ENCODE peak calls at places on chromosomes 1 and 21, in seven cellular contexts. N is fibroblast of lung, F is lower lobe of right lung, B is cardiac muscle cell, J is adrenal gland, U is esophagus muscularis mucosa, H is NT2/D1. Y is an unnamed sample. For H3K4me1, the result is how much of the 10 kb centered on the place peaks cover.

GRCh38 chr1:81803423-81804103 is 2.8 kb downstream of the ADGRL2 start:
- DNase-seq in N (peak), F (no peak), B (peak), J (no peak), U (no peak), H (peak), Y (no peak)

GRCh38 chr1:226593541-226593940 is 45.0 kb downstream of the STUM start:
- DNase-seq in N (no peak), F (no peak), B (no peak), J (no peak), U (no peak), H (no peak), Y (no peak)

GRCh38 chr1:201329286-201329685 is 46.0 kb downstream of the PKP1 start:
- DNase-seq in N (peak), F (peak), B (peak), J (no peak), U (no peak), H (no peak), Y (no peak)

GRCh38 chr1:110207831-110208230 is 2.3 kb upstream of the KCNC4 start:
- DNase-seq in N (peak), F (peak), B (peak), J (peak), U (no peak), H (no peak), Y (peak)

GRCh38 chr1:24967962-24968361 is 37.9 kb upstream of the RUNX3 start:
- DNase-seq in N (no peak), F (no peak), B (no peak), J (no peak), U (no peak), H (no peak), Y (no peak)

GRCh38 chr1:204621391-204621790 is 64.1 kb downstream of the LRRN2 start:
- DNase-seq in N (peak), F (no peak), B (no peak), J (no peak), U (no peak), H (no peak), Y (no peak)

GRCh38 chr1:149848811-149849210 is 50.6 kb upstream of the BOLA1 start:
- DNase-seq in N (no peak), F (no peak), B (no peak), J (peak), U (no peak), H (no peak), Y (no peak)

GRCh38 chr1:45400049-45400448 is 59.8 kb upstream of the MUTYH start:
- DNase-seq in N (no peak), F (no peak), B (no peak), J (no peak), U (no peak), H (peak), Y (no peak)

GRCh38 chr1:208036177-208036808 is 125.4 kb upstream of the CD34 start:
- DNase-seq in N (no peak), F (no peak), B (peak), J (no peak), U (no peak), H (peak), Y (no peak)

GRCh38 chr21:29064850-29065481 is 8.5 kb downstream of the CCT8 start:
- DNase-seq in N (no peak), F (no peak), B (no peak), J (no peak), U (no peak), H (no peak), Y (no peak)

GRCh38 chr21:25964009-25964408 is 206.6 kb downstream of the APP start:
- DNase-seq in N (peak), F (no peak), B (peak), J (peak), U (no peak), H (no peak), Y (no peak)

GRCh38 chr21:45478115-45478801 is 64.0 kb downstream of the SLC19A1 start:
- DNase-seq in N (peak), F (peak), B (peak), J (peak), U (no peak), H (peak), Y (peak)

GRCh38 chr1:60963167-60963909 is 119.0 kb upstream of the NFIA start:
- DNase-seq in N (peak), F (no peak), B (no peak), J (no peak), U (no peak), H (no peak), Y (no peak)

GRCh38 chr1:221699582-221700519 is 42.0 kb downstream of the DUSP10 start:
- DNase-seq in N (peak), F (no peak), B (peak), J (no peak), U (no peak), H (no peak), Y (no peak)

GRCh38 chr1:192788184-192788583 is 20.7 kb upstream of the RGS2 start:
- DNase-seq in N (peak), F (no peak), B (peak), J (peak), U (no peak), H (no peak), Y (no peak)

GRCh38 chr21:10539956-10540355 is 18.6 kb downstream of the TPTE start:
- DNase-seq in N (no peak), F (no peak), B (no peak), J (no peak), U (no peak), H (no peak), Y (no peak)

GRCh38 chr21:34200288-34200905 is 127.0 kb downstream of the MRPS6 start:
- DNase-seq in N (no peak), F (no peak), B (peak), J (no peak), U (peak), H (no peak), Y (no peak)

GRCh38 chr21:34201001-34201400 is 127.6 kb downstream of the MRPS6 start:
- DNase-seq in N (no peak), F (no peak), B (no peak), J (no peak), U (no peak), H (no peak), Y (no peak)

GRCh38 chr21:34198232-34199120 is 125.1 kb downstream of the MRPS6 start:
- DNase-seq in N (no peak), F (no peak), B (no peak), J (no peak), U (peak), H (no peak), Y (no peak)

GRCh38 chr21:34197561-34197960 is 124.2 kb downstream of the MRPS6 start:
- DNase-seq in N (no peak), F (no peak), B (no peak), J (no peak), U (peak), H (no peak), Y (no peak)

GRCh38 chr21:34199121-34199910 is 125.9 kb downstream of the MRPS6 start:
- DNase-seq in N (no peak), F (no peak), B (no peak), J (no peak), U (peak), H (no peak), Y (no peak)
- H3K4me1 ChIP-seq in N (under half), F (under half), B (under half), J (under half), U (under half), H (under half), Y (under half)

GRCh38 chr1:156670359-156670758 is 6.8 kb downstream of the NES start:
- DNase-seq in N (no peak), F (no peak), B (no peak), J (no peak), U (no peak), H (no peak), Y (no peak)
- H3K4me1 ChIP-seq in N (under half), F (half or more), B (half or more), J (under half), U (half or more), H (half or more), Y (under half)

GRCh38 chr1:180168786-180169640 is 14.3 kb downstream of the QSOX1 start:
- DNase-seq in N (no peak), F (peak), B (peak), J (no peak), U (no peak), H (peak), Y (no peak)

GRCh38 chr1:180170569-180170968 is 15.9 kb downstream of the QSOX1 start:
- DNase-seq in N (no peak), F (no peak), B (no peak), J (no peak), U (no peak), H (no peak), Y (no peak)

GRCh38 chr1:180171691-180172090 is 17.0 kb downstream of the QSOX1 start:
- DNase-seq in N (no peak), F (no peak), B (no peak), J (no peak), U (no peak), H (no peak), Y (no peak)

GRCh38 chr1:180167721-180168467 is 13.2 kb downstream of the QSOX1 start:
- DNase-seq in N (no peak), F (peak), B (no peak), J (peak), U (no peak), H (peak), Y (no peak)

DNA sequence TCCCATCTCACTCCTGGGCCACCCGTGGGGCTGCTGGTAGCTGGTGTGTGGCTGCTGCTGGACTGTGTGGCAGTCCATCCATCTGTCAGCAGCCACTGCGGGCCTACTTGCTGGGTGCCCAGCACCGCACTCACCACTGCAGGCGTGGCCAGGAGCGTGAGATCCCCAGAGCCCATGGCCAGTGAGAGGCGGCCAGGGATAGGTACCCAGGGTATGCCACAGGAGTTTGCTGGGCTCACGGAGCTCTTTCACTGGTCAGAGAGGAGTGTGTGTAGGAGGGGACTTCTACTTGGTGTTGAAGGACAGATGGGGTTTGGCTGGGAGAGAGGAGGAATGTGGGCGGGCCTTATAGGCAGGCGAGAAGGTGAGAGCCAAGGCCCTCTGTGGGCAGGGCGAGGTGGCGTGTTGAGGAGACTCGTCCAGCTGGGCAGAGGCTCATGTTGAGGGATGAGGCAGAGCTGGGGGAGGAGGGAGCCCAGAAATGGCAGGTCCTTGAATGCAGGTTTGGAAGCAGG is 15.0 kb downstream of the QSOX1 start:
- DNase-seq in N (no peak), F (no peak), B (no peak), J (no peak), U (no peak), H (no peak), Y (no peak)
- H3K4me1 ChIP-seq in N (under half), F (half or more), B (under half), J (under half), U (half or more), H (under half), Y (under half)

DNA sequence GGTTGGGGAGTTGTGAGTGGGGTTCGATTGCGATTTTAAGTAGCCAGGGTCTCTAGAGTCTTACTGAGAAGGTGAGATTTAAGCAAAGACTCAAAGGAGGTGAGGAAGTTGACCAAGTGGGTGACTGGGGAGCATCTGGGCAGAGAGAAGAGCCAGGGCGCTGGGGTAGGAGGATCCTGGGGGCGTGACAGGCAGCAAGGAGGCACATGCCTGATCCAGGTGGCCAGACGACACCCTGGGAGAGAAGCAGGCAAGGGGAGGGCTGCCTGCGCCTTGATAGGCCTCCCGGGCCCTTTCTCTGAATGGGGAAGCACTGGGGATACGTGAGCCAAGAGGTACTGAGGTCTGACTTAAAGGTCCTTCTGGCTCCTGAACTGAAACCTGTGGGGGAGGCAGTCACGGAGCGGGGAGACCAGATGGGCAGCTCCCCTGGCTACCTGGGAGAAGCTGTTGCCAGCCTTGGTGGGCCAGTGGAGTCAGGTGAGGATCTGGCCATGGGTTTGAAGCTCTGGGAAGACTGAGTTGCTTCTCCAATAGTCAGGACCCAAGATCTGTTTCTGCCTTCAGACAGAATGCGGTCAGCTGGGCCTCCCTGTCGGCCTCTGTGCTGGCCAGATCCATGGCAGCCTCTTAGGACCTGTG is 5.4 kb downstream of the ZBTB48 start:
- DNase-seq in N (no peak), F (no peak), B (no peak), J (no peak), U (no peak), H (no peak), Y (no peak)
- H3K4me1 ChIP-seq in N (under half), F (under half), B (under half), J (under half), U (half or more), H (under half), Y (under half)

DNA sequence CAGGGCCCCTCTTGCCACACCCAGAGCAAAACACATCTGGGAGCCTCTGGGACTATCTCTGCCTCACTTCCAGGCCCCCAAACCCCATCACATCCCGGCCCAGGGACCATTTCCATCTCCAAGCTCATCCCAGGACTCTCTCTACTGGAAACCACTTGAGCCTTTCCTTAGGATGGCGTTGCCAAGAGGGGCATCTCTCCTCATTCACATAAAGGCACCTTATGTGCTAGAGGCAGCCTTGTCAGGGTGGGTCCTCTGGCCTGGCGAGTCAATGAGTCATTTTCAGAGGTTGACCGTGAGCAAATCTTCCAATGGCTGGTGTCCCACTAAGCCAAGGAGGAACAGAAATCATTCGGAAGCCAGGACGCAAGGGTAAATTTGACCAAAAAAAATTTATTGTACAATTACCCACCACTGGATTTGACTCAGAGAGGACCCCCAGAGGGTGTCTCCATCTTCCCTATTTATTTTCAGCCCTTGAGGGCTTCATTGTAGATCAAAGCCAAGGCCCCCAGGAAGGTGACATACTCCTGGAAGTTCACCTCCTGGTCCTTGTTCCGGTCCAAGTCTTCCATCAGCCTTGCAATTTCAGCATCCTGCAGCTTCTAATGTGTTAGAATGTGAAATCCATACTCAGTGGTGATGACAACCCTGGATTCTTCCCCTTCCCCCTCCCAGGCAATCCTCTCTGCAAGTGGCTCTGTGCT is 1.4 kb downstream of the S100A6 start:
- DNase-seq in N (peak), F (no peak), B (no peak), J (no peak), U (no peak), H (no peak), Y (no peak)
- H3K4me1 ChIP-seq in N (under half), F (under half), B (under half), J (under half), U (under half), H (under half), Y (half or more)

DNA sequence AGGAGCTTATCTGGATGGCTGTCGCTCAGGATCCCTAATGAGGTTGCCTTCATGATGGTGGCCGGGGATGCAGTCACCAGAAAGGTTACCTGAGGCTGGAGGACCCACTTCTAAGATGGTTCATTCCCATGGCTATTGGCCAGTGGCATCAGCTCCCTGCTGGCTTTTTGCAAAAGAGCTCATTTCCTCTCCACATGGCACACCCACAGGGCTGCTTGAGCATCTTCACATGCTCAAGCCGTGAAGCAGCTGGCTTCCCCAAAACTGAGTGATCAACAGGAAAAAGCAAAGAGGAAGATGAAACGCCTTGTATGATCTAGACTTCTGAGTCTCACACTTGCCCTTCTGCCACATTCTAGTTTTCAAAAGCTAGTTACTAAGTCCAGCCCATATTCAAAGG is 124.6 kb upstream of the CXADR start:
- DNase-seq in N (no peak), F (no peak), B (no peak), J (no peak), U (no peak), H (no peak), Y (no peak)
- H3K4me1 ChIP-seq in N (under half), F (under half), B (under half), J (under half), U (under half), H (under half), Y (under half)